ENCODE peak calls at places on chromosomes 16 and 17, in eight cellular contexts. R is HepG2, Q is A549, O is HCT116, V is GM12878, P is H1, B is endothelial cell of umbilical vein, X is K562. Y is an unnamed sample.

GRCh38 chr16:81261049-81261648 is 22.7 kb downstream of the BCO1 start:
- DNase-seq in R (peak; percentile 36), Q (peak; percentile 52), O (peak; percentile 29), V (no peak), P (no peak), B (peak; percentile 30), X (peak; percentile 80), Y (peak; percentile 47)

GRCh38 chr17:3603119-3603869 is 5.9 kb downstream of the TRPV1 start:
- DNase-seq in R (no peak), Q (no peak), O (no peak), V (no peak), P (no peak), B (peak; percentile 48), X (no peak), Y (no peak)

GRCh38 chr16:8847623-8848022 is 21.2 kb downstream of the CARHSP1 start:
- DNase-seq in R (no peak), Q (no peak), O (no peak), V (no peak), P (no peak), B (no peak), X (no peak), Y (no peak)

GRCh38 chr16:11639925-11640899 is 28.0 kb upstream of the SNN start:
- DNase-seq in R (peak; percentile 90), Q (peak; percentile 94), O (peak; percentile 63), V (no peak), P (no peak), B (peak; percentile 18), X (peak; percentile 23), Y (peak; percentile 94)

GRCh38 chr17:5584383-5584951 is at the start of gene NLRP1:
- DNase-seq in R (peak; percentile 20), Q (no peak), O (peak; percentile 71), V (peak; percentile 84), P (no peak), B (peak; percentile 95), X (peak; percentile 10), Y (peak; percentile 85)

GRCh38 chr17:17493249-17493985 is 2.8 kb downstream of the RASD1 start:
- DNase-seq in R (no peak), Q (no peak), O (no peak), V (no peak), P (no peak), B (no peak), X (no peak), Y (no peak)

GRCh38 chr17:74870512-74870911 is 2.3 kb downstream of the FDXR start:
- DNase-seq in R (peak; percentile 67), Q (no peak), O (no peak), V (no peak), P (no peak), B (no peak), X (no peak), Y (no peak)

GRCh38 chr16:88549671-88550643 is 20.2 kb upstream of the ZC3H18 start:
- DNase-seq in R (no peak), Q (no peak), O (no peak), V (no peak), P (no peak), B (no peak), X (no peak), Y (peak; percentile 56)

GRCh38 chr16:11224096-11224893 is 31.7 kb downstream of the SOCS1 start:
- DNase-seq in R (peak; percentile 55), Q (no peak), O (no peak), V (peak; percentile 57), P (no peak), B (no peak), X (peak; percentile 87), Y (peak; percentile 83)

GRCh38 chr17:77424585-77425344 is 284.0 kb downstream of the SEC14L1 start:
- DNase-seq in R (no peak), Q (no peak), O (no peak), V (no peak), P (no peak), B (peak; percentile 72), X (peak; percentile 49), Y (peak; percentile 59)

GRCh38 chr16:84199861-84200260 is 8.9 kb downstream of the ADAD2 start:
- DNase-seq in R (no peak), Q (no peak), O (no peak), V (no peak), P (no peak), B (no peak), X (no peak), Y (peak; percentile 92)

GRCh38 chr16:70573451-70574121 is 50.0 kb downstream of the SF3B3 start:
- DNase-seq in R (peak; percentile 35), Q (no peak), O (no peak), V (no peak), P (no peak), B (peak; percentile 99), X (no peak), Y (peak; percentile 28)

GRCh38 chr16:54031107-54031760 is 255.4 kb downstream of the IRX3 start:
- DNase-seq in R (no peak), Q (no peak), O (no peak), V (no peak), P (no peak), B (no peak), X (no peak), Y (peak; percentile 11)

GRCh38 chr16:67155305-67156145 is 4.2 kb downstream of the TRADD start:
- DNase-seq in R (peak; percentile 57), Q (peak; percentile 79), O (no peak), V (no peak), P (no peak), B (peak; percentile 60), X (peak; percentile 81), Y (peak; percentile 84)

GRCh38 chr16:73418051-73418450 is 370.1 kb upstream of the ZFHX3 start:
- DNase-seq in R (no peak), Q (no peak), O (no peak), V (no peak), P (no peak), B (no peak), X (no peak), Y (no peak)
- TF ChIP-seq MAX in R (no peak), Q (no peak), O (no peak), V (no peak), P (no peak), B (no peak), X (no peak), Y (no peak)

DNA sequence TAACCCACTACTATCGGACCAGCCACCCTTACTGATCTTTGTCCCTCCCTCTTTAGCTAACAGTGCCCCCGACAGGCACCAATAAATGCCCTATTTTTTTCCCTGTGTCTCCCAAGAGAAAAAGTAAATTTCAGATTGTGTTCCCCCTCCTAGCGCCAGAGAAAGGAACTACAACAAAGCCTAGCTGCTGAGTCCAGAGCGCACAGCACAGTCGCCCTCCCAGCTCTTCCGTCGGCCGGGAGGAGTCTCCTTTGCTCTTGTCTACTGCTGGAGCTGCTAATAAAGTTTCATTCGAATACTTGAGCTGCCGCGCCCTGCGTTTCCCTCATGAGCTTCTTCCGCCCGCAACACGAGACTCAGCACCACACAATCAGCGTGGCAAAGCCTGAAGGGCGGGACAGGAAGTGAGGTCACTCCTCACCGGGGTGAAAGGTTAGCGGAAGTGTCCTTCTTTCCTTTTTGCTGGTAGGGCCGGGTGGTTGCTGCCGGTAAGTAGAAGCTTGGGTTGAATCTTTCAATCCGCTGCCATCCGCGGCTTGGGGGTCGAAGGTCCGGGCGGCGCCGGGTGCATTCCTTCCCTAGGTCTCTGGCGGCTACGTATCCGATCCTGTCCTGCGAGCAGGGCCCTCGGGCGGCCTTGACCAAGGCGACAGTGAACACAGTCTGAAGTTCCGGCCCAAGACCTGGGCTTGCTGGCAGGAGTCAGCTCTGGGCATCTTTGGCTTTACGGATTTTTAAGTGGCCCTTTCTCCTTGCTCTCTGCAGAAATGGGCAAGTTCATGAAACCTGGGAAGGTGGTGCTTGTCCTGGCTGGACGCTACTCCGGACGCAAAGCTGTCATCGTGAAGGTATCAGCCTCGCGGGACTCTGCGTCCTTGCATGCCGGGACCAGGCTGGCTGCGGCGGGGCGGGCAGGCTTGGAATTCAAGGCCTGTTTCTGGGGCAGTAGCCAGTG is at the start of gene RPL27:
- DNase-seq in R (peak; percentile 100), Q (peak; percentile 96), O (peak; percentile 100), V (peak; percentile 100), P (peak; percentile 99), B (peak; percentile 100), X (peak; percentile 91), Y (peak; percentile 99)
- TF ChIP-seq POLR2A in R (peak; percentile 98), Q (peak; percentile 88), O (peak; percentile 78), V (peak; percentile 95), P (peak; percentile 71), B (peak; percentile 94), X (peak; percentile 99), Y (peak; percentile 92)

DNA sequence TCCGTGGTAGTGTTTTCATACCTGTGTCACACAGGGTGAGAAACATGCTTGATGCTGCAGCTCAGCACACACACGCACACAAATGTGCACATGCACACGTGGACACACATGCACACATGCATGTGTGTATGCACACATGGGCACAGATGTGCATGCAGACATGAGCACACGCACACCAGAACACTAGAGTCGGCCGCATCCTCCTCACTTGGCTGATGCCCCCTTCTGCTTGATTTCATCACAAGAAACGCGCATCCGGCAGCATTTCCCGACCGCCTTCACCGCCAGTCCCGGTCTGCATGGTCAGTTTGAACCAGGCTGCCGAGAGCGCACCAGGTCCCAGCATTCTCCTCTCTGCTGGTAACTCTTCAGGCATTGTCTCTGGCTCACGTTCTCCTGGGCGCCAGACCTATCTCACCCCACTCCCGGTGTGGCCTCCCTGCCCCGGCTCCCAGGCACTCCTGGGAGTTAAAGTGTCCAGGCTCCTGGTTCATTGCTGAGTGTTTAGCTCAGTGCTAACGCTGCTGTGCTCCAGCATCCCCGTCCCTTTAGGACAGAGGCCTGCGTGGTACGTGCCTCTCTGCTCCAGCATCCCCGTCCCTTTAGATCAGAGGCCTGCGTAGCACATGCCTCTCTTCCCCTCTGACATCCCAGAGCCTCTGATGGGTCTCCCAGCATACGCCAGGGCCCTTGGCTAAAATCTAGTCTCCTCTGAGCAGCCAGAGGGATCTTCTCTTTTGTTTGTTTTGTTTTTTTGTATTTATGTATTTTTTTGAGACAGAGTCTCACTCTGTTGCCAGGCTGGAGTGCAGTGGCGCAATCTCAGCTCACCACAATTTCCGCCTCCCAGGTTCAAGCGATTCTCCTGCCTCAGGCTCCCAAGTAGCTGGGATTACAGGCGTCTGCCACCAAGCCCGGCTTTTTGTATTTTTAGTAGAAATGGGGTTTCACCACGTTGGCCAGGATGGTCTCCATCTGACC is 16.0 kb downstream of the BAIAP2 start:
- DNase-seq in R (no peak), Q (no peak), O (no peak), V (no peak), P (no peak), B (no peak), X (no peak), Y (peak; percentile 71)
- TF ChIP-seq MAX in R (no peak), Q (no peak), O (no peak), V (no peak), P (no peak), B (no peak), X (no peak), Y (no peak)

DNA sequence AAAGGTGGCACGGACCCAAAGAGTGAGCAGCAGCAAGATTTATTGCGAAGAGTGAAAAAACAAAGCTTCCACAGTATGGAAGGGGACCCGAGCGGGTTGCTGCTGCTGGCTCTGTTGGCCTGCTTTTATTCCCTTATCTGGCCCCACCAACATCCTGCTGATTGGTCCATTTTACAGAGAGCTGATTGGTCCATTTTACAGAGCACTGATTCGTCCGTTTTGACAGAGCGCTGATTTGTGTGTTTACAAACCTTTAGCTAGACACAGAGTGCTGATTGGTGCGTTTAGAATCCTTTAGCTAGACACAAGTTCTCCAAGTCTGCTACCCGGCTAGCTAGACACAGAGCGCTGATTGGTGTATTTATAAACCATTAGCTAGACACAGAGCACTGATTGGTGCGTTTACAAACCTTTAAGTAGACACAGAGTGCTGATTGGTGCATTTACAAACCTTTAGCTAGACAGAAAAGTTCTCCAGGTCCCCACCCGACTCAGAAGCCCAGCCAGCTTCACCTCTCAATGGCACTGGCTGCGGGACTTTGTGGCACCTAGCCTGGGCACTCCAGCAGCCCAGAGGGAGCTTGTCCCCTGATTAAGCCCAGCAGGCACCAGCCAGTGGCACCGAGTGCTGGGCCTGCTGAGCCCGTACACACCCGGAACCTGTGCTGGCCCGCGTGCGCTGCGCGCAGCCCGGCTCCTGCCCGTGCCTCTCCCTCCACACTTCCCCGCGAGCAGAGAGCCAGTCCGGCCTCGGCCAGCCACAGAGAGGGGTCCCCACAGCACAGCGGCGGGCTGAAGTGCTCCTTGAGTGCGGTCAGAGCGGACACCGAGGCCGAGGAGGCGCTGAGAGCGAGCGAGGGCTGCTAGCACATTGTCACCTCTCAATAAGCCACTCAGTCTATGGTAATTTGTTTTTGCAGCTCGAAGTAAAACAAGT is 15.1 kb downstream of the IGSF6 start:
- DNase-seq in R (no peak), Q (no peak), O (no peak), V (no peak), P (no peak), B (no peak), X (no peak), Y (no peak)
- TF ChIP-seq POLR2A in R (no peak), Q (no peak), O (no peak), V (no peak), P (no peak), B (no peak), X (no peak), Y (no peak)

Y was measured in NB4.